ENCODE peak calls at places on chromosomes 5 and 9, in five cellular contexts. Q is WTC11, A is B cell, M is HFFc6, W is dorsolateral prefrontal cortex. P is an unnamed sample.

GRCh38 chr9:32248189-32248712 is 136.2 kb upstream of the ACO1 start:
- DNase-seq in Q (no peak), A (no peak), M (no peak), W (no peak), P (no peak)

GRCh38 chr5:166370928-166371690 is 1920.3 kb upstream of the WWC1 start:
- DNase-seq in Q (no peak), A (no peak), M (no peak), W (no peak), P (no peak)

GRCh38 chr9:107211331-107211730 is 71.7 kb upstream of the RAD23B start:
- DNase-seq in Q (no peak), A (no peak), M (no peak), W (no peak), P (no peak)

GRCh38 chr5:167713186-167713585 is 578.3 kb upstream of the WWC1 start:
- DNase-seq in Q (no peak), A (no peak), M (no peak), W (no peak), P (no peak)

GRCh38 chr9:125953314-125954019 is 206.3 kb downstream of the PBX3 start:
- DNase-seq in Q (no peak), A (no peak), M (no peak), W (no peak), P (no peak)

GRCh38 chr9:136268318-136268717 is 22.7 kb upstream of the QSOX2 start:
- DNase-seq in Q (peak), A (no peak), M (no peak), W (no peak), P (no peak)

GRCh38 chr9:98064623-98065392 is 8.3 kb downstream of the NANS start:
- DNase-seq in Q (no peak), A (no peak), M (no peak), W (no peak), P (no peak)

GRCh38 chr5:115272297-115272958 is 9.8 kb upstream of the PGGT1B start:
- DNase-seq in Q (no peak), A (no peak), M (no peak), W (no peak), P (no peak)

GRCh38 chr9:88814521-88815101 is 176.7 kb upstream of the S1PR3 start:
- DNase-seq in Q (no peak), A (no peak), M (peak), W (peak), P (no peak)

GRCh38 chr9:73869261-73869660 is 627.9 kb upstream of the RORB start:
- DNase-seq in Q (no peak), A (no peak), M (peak), W (no peak), P (peak)

GRCh38 chr5:132887326-132887725 is 13.9 kb downstream of the LEAP2 start:
- DNase-seq in Q (no peak), A (no peak), M (no peak), W (no peak), P (no peak)

GRCh38 chr5:56696900-56697299 is 118.4 kb upstream of the MAP3K1 start:
- DNase-seq in Q (no peak), A (no peak), M (no peak), W (no peak), P (no peak)

GRCh38 chr5:10674096-10674495 is 86.9 kb downstream of the DAP start:
- DNase-seq in Q (no peak), A (no peak), M (no peak), W (no peak), P (no peak)

GRCh38 chr5:84870369-84870768 is 485.7 kb upstream of the EDIL3 start:
- DNase-seq in Q (no peak), A (no peak), M (no peak), W (no peak), P (no peak)

GRCh38 chr9:98627291-98627690 is 81.4 kb downstream of the GABBR2 start:
- DNase-seq in Q (no peak), A (no peak), M (peak), W (no peak), P (no peak)

GRCh38 chr5:169006878-169007790 is 293.8 kb downstream of the SLIT3 start:
- DNase-seq in Q (no peak), A (no peak), M (no peak), W (no peak), P (no peak)

DNA sequence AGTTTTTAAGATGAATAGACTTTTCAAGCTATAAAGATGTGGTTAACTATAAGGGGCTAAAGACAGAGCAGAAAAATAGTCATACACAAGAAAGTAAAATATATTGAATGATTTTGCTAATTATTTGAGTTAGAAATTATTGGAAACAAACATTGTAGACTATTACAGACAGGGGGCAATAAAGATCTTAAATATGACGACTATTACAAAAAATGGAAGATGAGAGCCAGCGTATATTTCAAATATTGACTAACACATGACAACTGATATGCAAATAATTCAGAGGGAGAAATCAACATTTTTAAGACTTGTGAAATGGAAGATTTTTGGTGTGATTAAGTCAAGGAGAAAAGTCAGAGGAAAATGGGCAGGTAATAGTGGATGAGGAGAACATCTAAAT is 520.2 kb upstream of the NUDT12 start:
- DNase-seq in Q (no peak), A (no peak), M (no peak), W (no peak), P (no peak)
- TF ChIP-seq CTCF in Q (no peak), A (no peak), M (no peak), W (no peak), P (no peak)

GRCh38 chr5:113513384-113514262 is at the start of gene YTHDC2:
- DNase-seq in Q (peak), A (peak), M (peak), W (peak), P (peak)
- TF ChIP-seq CTCF in Q (no peak), A (peak), M (no peak), W (peak), P (no peak)

DNA sequence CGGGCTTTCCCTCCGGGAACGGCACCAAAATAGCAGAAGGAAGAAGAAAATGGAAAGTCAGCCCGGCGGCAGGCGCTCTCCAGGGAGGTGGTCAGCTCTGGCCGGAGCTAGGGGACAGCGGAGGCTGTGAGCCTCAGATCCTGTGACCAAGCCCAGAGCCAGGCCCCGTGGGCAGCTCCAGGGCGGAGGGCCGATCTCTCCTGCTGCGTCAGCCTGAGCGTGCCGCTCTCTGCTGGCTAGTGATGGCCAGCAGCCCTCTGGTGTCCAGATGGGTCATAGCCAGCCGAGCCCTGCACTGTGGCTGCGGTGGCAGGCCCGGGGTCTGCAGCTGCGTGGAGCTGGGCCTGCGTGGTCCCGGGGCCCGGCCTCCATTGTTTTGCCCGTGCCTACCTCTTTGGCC is 16.9 kb upstream of the NRARP start:
- DNase-seq in Q (peak), A (no peak), M (no peak), W (peak), P (no peak)
- TF ChIP-seq CTCF in Q (no peak), A (no peak), M (no peak), W (peak), P (no peak)

GRCh38 chr9:71716138-71716909 is 52.0 kb downstream of the CEMIP2 start:
- DNase-seq in Q (no peak), A (no peak), M (no peak), W (no peak), P (no peak)
- TF ChIP-seq CTCF in Q (no peak), A (peak), M (peak), W (peak), P (peak)

GRCh38 chr5:151885138-151885908 is 39.3 kb downstream of the GLRA1 start:
- DNase-seq in Q (no peak), A (no peak), M (no peak), W (no peak), P (no peak)

GRCh38 chr5:151889614-151890013 is 35.0 kb downstream of the GLRA1 start:
- DNase-seq in Q (no peak), A (no peak), M (no peak), W (no peak), P (no peak)

GRCh38 chr5:151892393-151892792 is 32.3 kb downstream of the GLRA1 start:
- DNase-seq in Q (no peak), A (no peak), M (no peak), W (no peak), P (no peak)

GRCh38 chr5:151886741-151887261 is 37.9 kb downstream of the GLRA1 start:
- DNase-seq in Q (no peak), A (no peak), M (no peak), W (no peak), P (no peak)

GRCh38 chr5:151890299-151890698 is 34.4 kb downstream of the GLRA1 start:
- DNase-seq in Q (no peak), A (no peak), M (no peak), W (no peak), P (no peak)
- TF ChIP-seq CTCF in Q (no peak), A (no peak), M (no peak), W (no peak), P (no peak)

DNA sequence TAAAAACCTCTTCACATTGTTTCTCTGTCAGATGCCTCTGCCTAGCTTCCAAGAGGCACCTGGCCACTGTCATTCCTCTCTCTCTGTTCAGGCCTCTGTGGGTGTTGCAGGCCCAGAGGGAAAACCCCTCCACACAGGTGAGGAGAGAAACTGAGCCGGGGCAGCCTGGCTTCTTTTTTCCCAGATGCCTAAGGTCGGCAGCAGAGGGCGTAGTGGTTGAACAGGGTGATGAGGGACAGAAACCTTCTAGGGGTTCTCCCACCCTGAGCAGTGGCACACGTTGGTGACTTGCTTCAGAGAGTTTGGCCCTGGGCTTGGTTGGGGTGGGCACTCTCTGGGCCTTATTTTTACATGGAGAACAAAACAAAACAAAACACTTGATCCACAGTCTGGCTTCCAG is 12.2 kb downstream of the IL9 start:
- DNase-seq in Q (peak), A (no peak), M (no peak), W (no peak), P (peak)
- TF ChIP-seq CTCF in Q (no peak), A (no peak), M (peak), W (no peak), P (peak)

GRCh38 chr9:108645520-108645919 is 210.3 kb downstream of the ACTL7B start:
- DNase-seq in Q (no peak), A (no peak), M (no peak), W (no peak), P (no peak)

GRCh38 chr9:108639736-108640135 is 216.1 kb downstream of the ACTL7B start:
- DNase-seq in Q (no peak), A (no peak), M (no peak), W (no peak), P (no peak)

GRCh38 chr9:108640211-108640610 is 215.6 kb downstream of the ACTL7B start:
- DNase-seq in Q (no peak), A (no peak), M (no peak), W (no peak), P (no peak)

DNA sequence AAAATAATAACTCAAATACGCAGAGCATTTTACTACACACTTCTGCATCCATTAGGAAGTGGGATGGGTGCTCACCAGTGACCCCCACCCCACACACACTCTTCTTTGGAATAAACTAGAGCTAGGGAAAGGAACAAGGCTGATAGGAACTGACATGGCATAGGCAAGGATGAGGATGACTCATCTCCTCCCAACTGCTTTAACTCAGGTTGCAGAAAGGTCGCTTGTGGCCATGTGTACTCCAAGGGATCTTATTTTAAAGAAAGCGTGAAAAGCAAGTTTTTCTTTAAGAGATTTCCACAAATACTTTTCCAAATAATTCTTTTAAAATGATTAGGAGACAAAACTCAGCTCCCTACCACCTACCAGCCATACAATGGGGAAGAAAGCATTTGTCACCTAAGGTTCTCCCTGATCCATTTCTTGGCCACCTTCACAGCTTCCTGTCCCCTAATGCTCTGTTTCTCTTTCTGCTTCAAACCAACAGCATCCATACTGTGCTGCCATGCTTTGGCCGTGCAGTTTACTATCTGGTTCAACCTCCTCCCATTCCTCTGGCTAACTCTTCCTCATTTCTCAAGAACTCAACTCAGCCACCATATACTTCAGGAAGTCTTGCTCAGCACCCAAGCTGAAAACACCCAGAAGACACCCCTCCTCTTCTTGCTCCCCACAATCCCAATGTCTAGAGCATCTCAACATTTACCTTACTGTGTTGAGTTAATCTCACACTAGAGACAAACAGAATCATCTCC is 211.9 kb downstream of the ACTL7B start:
- DNase-seq in Q (no peak), A (no peak), M (no peak), W (no peak), P (no peak)
- TF ChIP-seq CTCF in Q (no peak), A (no peak), M (no peak), W (no peak), P (no peak)

DNA sequence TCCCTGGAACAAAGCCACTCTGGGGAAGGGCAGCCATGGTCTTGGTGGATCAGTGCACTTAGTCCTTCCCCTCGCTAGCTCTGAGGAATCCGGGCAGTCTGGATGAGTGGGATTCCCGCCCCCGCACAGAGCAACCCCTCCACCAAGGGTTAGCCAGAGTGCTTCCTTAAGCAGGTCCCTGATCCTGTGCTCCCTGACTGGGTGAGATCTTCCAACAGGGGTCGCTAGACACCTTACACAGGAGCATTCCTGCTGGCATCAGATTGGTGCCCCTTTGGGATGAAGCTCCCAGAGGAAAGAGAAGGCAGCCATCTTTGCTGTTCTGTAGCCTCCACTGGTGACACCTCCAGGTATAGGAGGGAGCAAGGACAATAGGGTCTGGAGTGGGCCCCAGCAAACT is 228.8 kb downstream of the AP3B1 start:
- DNase-seq in Q (peak), A (no peak), M (no peak), W (no peak), P (no peak)
- TF ChIP-seq CTCF in Q (no peak), A (no peak), M (peak), W (no peak), P (no peak)

GRCh38 chr5:173451031-173451430 is 122.8 kb upstream of the STC2 start:
- DNase-seq in Q (peak), A (no peak), M (no peak), W (no peak), P (peak)
- TF ChIP-seq CTCF in Q (peak), A (peak), M (peak), W (peak), P (peak)

DNA sequence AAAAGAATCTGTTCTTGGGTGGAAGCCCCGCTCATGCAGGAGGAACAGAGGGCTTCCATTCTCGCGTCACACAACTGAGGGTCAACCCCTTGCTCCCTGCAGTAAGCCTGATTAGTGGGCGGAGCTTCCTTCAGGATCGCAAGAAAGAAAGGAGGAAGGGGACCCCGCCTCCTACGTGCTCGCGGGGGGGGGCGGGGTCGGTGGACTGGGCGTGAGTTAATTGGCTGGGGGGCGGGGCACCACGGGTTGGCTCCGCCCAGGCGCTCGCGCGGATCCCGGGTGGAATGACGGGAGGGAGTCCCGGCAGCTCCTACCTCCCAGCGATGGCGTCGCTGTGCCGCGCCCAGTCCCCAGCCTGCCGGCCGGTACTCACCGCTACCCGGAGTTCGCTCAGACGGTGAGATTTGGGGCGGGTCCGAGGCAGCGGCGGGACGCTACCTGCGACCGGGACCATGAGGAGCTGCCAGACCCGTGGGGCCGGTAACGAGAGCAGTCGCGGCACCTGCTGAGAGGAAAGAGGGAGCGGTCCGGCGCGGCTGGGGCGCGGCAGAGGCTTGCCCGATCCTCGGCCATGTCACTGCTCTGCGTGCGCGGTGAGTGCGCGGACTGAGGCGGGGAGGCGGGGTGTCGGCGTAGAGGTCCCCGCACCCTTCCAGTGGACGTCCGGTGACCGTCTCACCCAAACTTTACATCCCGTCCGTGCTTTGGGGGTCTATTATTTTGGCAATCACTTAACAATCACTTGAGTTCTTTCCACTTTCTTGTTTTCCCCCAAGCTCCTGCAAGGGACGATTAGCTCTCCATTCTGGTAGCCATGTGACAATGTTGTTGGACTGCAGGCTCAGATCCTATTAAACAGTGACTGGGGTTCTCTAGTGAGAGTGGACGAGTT is at the start of gene UNC13B:
- DNase-seq in Q (peak), A (peak), M (peak), W (peak), P (peak)
- TF ChIP-seq CTCF in Q (no peak), A (no peak), M (peak), W (peak), P (no peak)

P was measured in activated CD8-positive, alpha-beta T cell treated with anti-CD3 and anti-CD28 coated beads for 36 hours.